ENCODE peak calls at places on chromosomes 13 and 19, in eight cellular contexts. One of them, this sample, is unnamed. For H3K4me1, the result is how much of the 10 kb centered on the place peaks cover.

GRCh38 chr19:5738423-5738822 is 18.0 kb downstream of the CATSPERD start:
- DNase-seq in esophagus muscularis mucosa: no peak
- DNase-seq in spleen: no peak
- DNase-seq in breast epithelium: no peak
- DNase-seq in SK-N-SH: no peak
- DNase-seq in endothelial cell of umbilical vein: no peak
- DNase-seq in upper lobe of left lung: no peak
- DNase-seq in HepG2: no peak
- DNase-seq in this sample: no peak

GRCh38 chr19:57262044-57262443 is 18.2 kb upstream of the ZNF460 start:
- DNase-seq in esophagus muscularis mucosa: no peak
- DNase-seq in spleen: no peak
- DNase-seq in breast epithelium: no peak
- DNase-seq in SK-N-SH: no peak
- DNase-seq in endothelial cell of umbilical vein: no peak
- DNase-seq in upper lobe of left lung: no peak
- DNase-seq in HepG2: no peak
- DNase-seq in this sample: no peak

GRCh38 chr13:59914556-59914955 is 249.2 kb downstream of the DIAPH3 start:
- DNase-seq in esophagus muscularis mucosa: no peak
- DNase-seq in spleen: no peak
- DNase-seq in breast epithelium: no peak
- DNase-seq in SK-N-SH: no peak
- DNase-seq in endothelial cell of umbilical vein: no peak
- DNase-seq in upper lobe of left lung: no peak
- DNase-seq in HepG2: no peak
- DNase-seq in this sample: no peak

GRCh38 chr13:28489536-28489935 is 5.4 kb downstream of the FLT1 start:
- DNase-seq in esophagus muscularis mucosa: peak
- DNase-seq in spleen: no peak
- DNase-seq in breast epithelium: no peak
- DNase-seq in SK-N-SH: no peak
- DNase-seq in endothelial cell of umbilical vein: peak
- DNase-seq in upper lobe of left lung: no peak
- DNase-seq in HepG2: no peak
- DNase-seq in this sample: no peak

GRCh38 chr13:60019119-60019993 is 144.4 kb downstream of the DIAPH3 start:
- DNase-seq in esophagus muscularis mucosa: no peak
- DNase-seq in spleen: no peak
- DNase-seq in breast epithelium: no peak
- DNase-seq in SK-N-SH: no peak
- DNase-seq in endothelial cell of umbilical vein: no peak
- DNase-seq in upper lobe of left lung: no peak
- DNase-seq in HepG2: peak
- DNase-seq in this sample: no peak

GRCh38 chr19:56751078-56751489 is 79.5 kb upstream of the ZNF835 start:
- DNase-seq in esophagus muscularis mucosa: peak
- DNase-seq in spleen: no peak
- DNase-seq in breast epithelium: no peak
- DNase-seq in SK-N-SH: peak
- DNase-seq in endothelial cell of umbilical vein: no peak
- DNase-seq in upper lobe of left lung: no peak
- DNase-seq in HepG2: peak
- DNase-seq in this sample: no peak

GRCh38 chr19:23409392-23410048 is 14.2 kb upstream of the ZNF91 start:
- DNase-seq in esophagus muscularis mucosa: no peak
- DNase-seq in spleen: no peak
- DNase-seq in breast epithelium: no peak
- DNase-seq in SK-N-SH: peak
- DNase-seq in endothelial cell of umbilical vein: no peak
- DNase-seq in upper lobe of left lung: peak
- DNase-seq in HepG2: no peak
- DNase-seq in this sample: no peak

GRCh38 chr13:111969551-111970135 is 97.3 kb upstream of the SOX1 start:
- DNase-seq in esophagus muscularis mucosa: no peak
- DNase-seq in spleen: no peak
- DNase-seq in breast epithelium: no peak
- DNase-seq in SK-N-SH: no peak
- DNase-seq in endothelial cell of umbilical vein: no peak
- DNase-seq in upper lobe of left lung: no peak
- DNase-seq in HepG2: no peak
- DNase-seq in this sample: no peak

GRCh38 chr19:53132231-53132991 is at the start of gene ZNF415:
- DNase-seq in esophagus muscularis mucosa: no peak
- DNase-seq in spleen: peak
- DNase-seq in breast epithelium: peak
- DNase-seq in SK-N-SH: peak
- DNase-seq in endothelial cell of umbilical vein: peak
- DNase-seq in upper lobe of left lung: peak
- DNase-seq in HepG2: no peak
- DNase-seq in this sample: peak

GRCh38 chr13:72043361-72043760 is 176.4 kb upstream of the DACH1 start:
- DNase-seq in esophagus muscularis mucosa: no peak
- DNase-seq in spleen: no peak
- DNase-seq in breast epithelium: no peak
- DNase-seq in SK-N-SH: no peak
- DNase-seq in endothelial cell of umbilical vein: no peak
- DNase-seq in upper lobe of left lung: no peak
- DNase-seq in HepG2: no peak
- DNase-seq in this sample: no peak

GRCh38 chr13:40776681-40777165 is 5.7 kb upstream of the MRPS31 start:
- DNase-seq in esophagus muscularis mucosa: no peak
- DNase-seq in spleen: peak
- DNase-seq in breast epithelium: no peak
- DNase-seq in SK-N-SH: no peak
- DNase-seq in endothelial cell of umbilical vein: peak
- DNase-seq in upper lobe of left lung: no peak
- DNase-seq in HepG2: no peak
- DNase-seq in this sample: no peak

GRCh38 chr19:2338055-2338615 is 9.7 kb downstream of the SPPL2B start:
- DNase-seq in esophagus muscularis mucosa: no peak
- DNase-seq in spleen: no peak
- DNase-seq in breast epithelium: no peak
- DNase-seq in SK-N-SH: no peak
- DNase-seq in endothelial cell of umbilical vein: no peak
- DNase-seq in upper lobe of left lung: peak
- DNase-seq in HepG2: no peak
- DNase-seq in this sample: no peak

GRCh38 chr19:50977626-50978025 is 6.1 kb downstream of the KLK7 start:
- DNase-seq in esophagus muscularis mucosa: no peak
- DNase-seq in spleen: no peak
- DNase-seq in breast epithelium: no peak
- DNase-seq in SK-N-SH: no peak
- DNase-seq in endothelial cell of umbilical vein: no peak
- DNase-seq in upper lobe of left lung: no peak
- DNase-seq in HepG2: peak
- DNase-seq in this sample: no peak

GRCh38 chr19:40802300-40803169 is 3.5 kb downstream of the EGLN2 start:
- DNase-seq in esophagus muscularis mucosa: no peak
- DNase-seq in spleen: peak
- DNase-seq in breast epithelium: no peak
- DNase-seq in SK-N-SH: peak
- DNase-seq in endothelial cell of umbilical vein: no peak
- DNase-seq in upper lobe of left lung: peak
- DNase-seq in HepG2: no peak
- DNase-seq in this sample: peak

GRCh38 chr19:3375221-3376088 is 9.1 kb downstream of the NFIC start:
- DNase-seq in esophagus muscularis mucosa: peak
- DNase-seq in spleen: peak
- DNase-seq in breast epithelium: peak
- DNase-seq in SK-N-SH: peak
- DNase-seq in endothelial cell of umbilical vein: peak
- DNase-seq in upper lobe of left lung: peak
- DNase-seq in HepG2: no peak
- DNase-seq in this sample: peak

GRCh38 chr19:3381701-3382372 is 15.5 kb downstream of the NFIC start:
- DNase-seq in esophagus muscularis mucosa: no peak
- DNase-seq in spleen: no peak
- DNase-seq in breast epithelium: no peak
- DNase-seq in SK-N-SH: no peak
- DNase-seq in endothelial cell of umbilical vein: no peak
- DNase-seq in upper lobe of left lung: peak
- DNase-seq in HepG2: no peak
- DNase-seq in this sample: no peak

GRCh38 chr19:3374369-3375112 is 8.2 kb downstream of the NFIC start:
- DNase-seq in esophagus muscularis mucosa: no peak
- DNase-seq in spleen: no peak
- DNase-seq in breast epithelium: no peak
- DNase-seq in SK-N-SH: peak
- DNase-seq in endothelial cell of umbilical vein: no peak
- DNase-seq in upper lobe of left lung: peak
- DNase-seq in HepG2: no peak
- DNase-seq in this sample: peak

GRCh38 chr19:3380829-3381228 is 14.4 kb downstream of the NFIC start:
- DNase-seq in esophagus muscularis mucosa: no peak
- DNase-seq in spleen: no peak
- DNase-seq in breast epithelium: no peak
- DNase-seq in SK-N-SH: no peak
- DNase-seq in endothelial cell of umbilical vein: no peak
- DNase-seq in upper lobe of left lung: no peak
- DNase-seq in HepG2: no peak
- DNase-seq in this sample: no peak

GRCh38 chr19:3378352-3379146 is 12.2 kb downstream of the NFIC start:
- DNase-seq in esophagus muscularis mucosa: no peak
- DNase-seq in spleen: no peak
- DNase-seq in breast epithelium: no peak
- DNase-seq in SK-N-SH: peak
- DNase-seq in endothelial cell of umbilical vein: no peak
- DNase-seq in upper lobe of left lung: no peak
- DNase-seq in HepG2: no peak
- DNase-seq in this sample: no peak
- TF ChIP-seq CTCF in esophagus muscularis mucosa: no peak
- TF ChIP-seq CTCF in spleen: no peak
- TF ChIP-seq CTCF in breast epithelium: no peak
- TF ChIP-seq CTCF in SK-N-SH: no peak
- TF ChIP-seq CTCF in endothelial cell of umbilical vein: no peak
- TF ChIP-seq CTCF in upper lobe of left lung: no peak
- TF ChIP-seq CTCF in HepG2: no peak
- TF ChIP-seq CTCF in this sample: no peak

GRCh38 chr19:18304194-18304495 is 18.7 kb downstream of the LSM4 start:
- DNase-seq in esophagus muscularis mucosa: no peak
- DNase-seq in spleen: peak
- DNase-seq in breast epithelium: no peak
- DNase-seq in SK-N-SH: no peak
- DNase-seq in endothelial cell of umbilical vein: no peak
- DNase-seq in upper lobe of left lung: no peak
- DNase-seq in HepG2: no peak
- DNase-seq in this sample: no peak

GRCh38 chr19:18306903-18307681 is 15.8 kb downstream of the LSM4 start:
- DNase-seq in esophagus muscularis mucosa: no peak
- DNase-seq in spleen: peak
- DNase-seq in breast epithelium: no peak
- DNase-seq in SK-N-SH: peak
- DNase-seq in endothelial cell of umbilical vein: no peak
- DNase-seq in upper lobe of left lung: peak
- DNase-seq in HepG2: no peak
- DNase-seq in this sample: no peak

GRCh38 chr19:18301718-18302111 is 20.3 kb upstream of the JUND start:
- DNase-seq in esophagus muscularis mucosa: no peak
- DNase-seq in spleen: no peak
- DNase-seq in breast epithelium: no peak
- DNase-seq in SK-N-SH: no peak
- DNase-seq in endothelial cell of umbilical vein: no peak
- DNase-seq in upper lobe of left lung: no peak
- DNase-seq in HepG2: no peak
- DNase-seq in this sample: no peak

GRCh38 chr19:18306209-18306902 is 16.5 kb downstream of the LSM4 start:
- DNase-seq in esophagus muscularis mucosa: no peak
- DNase-seq in spleen: no peak
- DNase-seq in breast epithelium: no peak
- DNase-seq in SK-N-SH: peak
- DNase-seq in endothelial cell of umbilical vein: no peak
- DNase-seq in upper lobe of left lung: no peak
- DNase-seq in HepG2: no peak
- DNase-seq in this sample: no peak

GRCh38 chr19:18304496-18305312 is 18.2 kb downstream of the LSM4 start:
- DNase-seq in esophagus muscularis mucosa: peak
- DNase-seq in spleen: peak
- DNase-seq in breast epithelium: peak
- DNase-seq in SK-N-SH: peak
- DNase-seq in endothelial cell of umbilical vein: peak
- DNase-seq in upper lobe of left lung: peak
- DNase-seq in HepG2: peak
- DNase-seq in this sample: peak
- TF ChIP-seq POLR2AphosphoS5 in esophagus muscularis mucosa: peak
- TF ChIP-seq POLR2AphosphoS5 in spleen: peak
- TF ChIP-seq POLR2AphosphoS5 in breast epithelium: peak
- TF ChIP-seq POLR2AphosphoS5 in SK-N-SH: peak
- TF ChIP-seq POLR2AphosphoS5 in endothelial cell of umbilical vein: peak
- TF ChIP-seq POLR2AphosphoS5 in upper lobe of left lung: peak
- TF ChIP-seq POLR2AphosphoS5 in HepG2: peak
- TF ChIP-seq POLR2AphosphoS5 in this sample: peak

DNA sequence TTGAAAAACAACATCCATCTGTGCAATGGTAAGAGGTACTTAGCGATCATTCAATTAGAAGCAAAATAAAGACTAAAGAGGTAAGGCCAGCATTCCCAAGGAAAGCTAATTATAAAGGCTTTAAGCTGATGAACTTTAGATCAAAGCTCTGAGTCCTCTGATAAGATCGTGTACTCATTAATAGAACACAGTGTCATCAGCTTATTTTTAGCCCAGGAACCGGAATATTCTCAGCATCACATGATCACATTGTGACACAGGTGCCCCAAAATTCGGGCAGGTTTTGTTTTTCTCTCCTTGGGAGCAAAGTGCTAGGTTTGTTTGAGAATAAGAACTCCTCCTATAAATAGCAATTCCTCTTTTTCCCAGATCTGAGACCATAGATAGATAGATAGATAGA is 242.9 kb downstream of the COL4A1 start:
- DNase-seq in esophagus muscularis mucosa: no peak
- DNase-seq in spleen: no peak
- DNase-seq in breast epithelium: no peak
- DNase-seq in SK-N-SH: no peak
- DNase-seq in endothelial cell of umbilical vein: no peak
- DNase-seq in upper lobe of left lung: no peak
- DNase-seq in HepG2: no peak
- DNase-seq in this sample: no peak
- H3K4me1 ChIP-seq in esophagus muscularis mucosa: under half
- H3K4me1 ChIP-seq in spleen: under half
- H3K4me1 ChIP-seq in breast epithelium: under half
- H3K4me1 ChIP-seq in SK-N-SH: under half
- H3K4me1 ChIP-seq in endothelial cell of umbilical vein: under half
- H3K4me1 ChIP-seq in upper lobe of left lung: under half
- H3K4me1 ChIP-seq in HepG2: under half
- H3K4me1 ChIP-seq in this sample: under half

DNA sequence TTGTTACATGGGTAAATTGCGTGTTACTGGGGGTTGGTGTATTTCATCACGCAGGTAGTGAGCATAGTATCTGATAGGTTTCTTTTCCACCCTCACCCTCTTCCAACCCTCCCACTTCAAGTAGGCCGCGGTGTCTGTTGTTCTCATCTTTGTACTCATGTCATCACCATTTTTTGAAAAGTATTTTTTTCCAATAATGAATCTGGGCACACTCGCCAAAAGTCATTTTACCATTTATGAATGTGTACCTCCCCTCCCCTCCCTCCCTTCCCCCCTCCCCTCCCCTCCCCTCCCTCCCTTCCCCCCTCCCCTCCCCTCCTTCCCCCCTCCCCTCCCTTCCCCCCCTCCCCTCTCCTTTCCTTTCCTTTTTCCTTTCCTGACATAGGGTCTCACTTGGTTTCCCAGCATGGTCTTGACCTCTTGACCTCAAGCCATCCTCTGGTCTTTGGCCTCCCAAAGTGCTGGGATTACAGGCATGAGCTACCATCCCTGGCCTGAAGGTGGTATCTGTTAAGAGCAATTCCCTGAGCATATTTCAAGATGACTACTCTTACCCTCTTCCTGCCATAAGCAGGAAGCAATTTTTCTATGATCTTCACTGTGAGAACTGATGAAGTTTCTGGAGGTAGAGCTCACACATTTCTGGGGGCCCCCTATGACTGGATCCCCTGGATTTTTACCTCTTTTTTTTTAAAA is 15.7 kb downstream of the ZNF627 start:
- DNase-seq in esophagus muscularis mucosa: no peak
- DNase-seq in spleen: no peak
- DNase-seq in breast epithelium: no peak
- DNase-seq in SK-N-SH: no peak
- DNase-seq in endothelial cell of umbilical vein: no peak
- DNase-seq in upper lobe of left lung: no peak
- DNase-seq in HepG2: peak
- DNase-seq in this sample: no peak
- TF ChIP-seq CTCF in esophagus muscularis mucosa: no peak
- TF ChIP-seq CTCF in spleen: no peak
- TF ChIP-seq CTCF in breast epithelium: no peak
- TF ChIP-seq CTCF in SK-N-SH: no peak
- TF ChIP-seq CTCF in endothelial cell of umbilical vein: no peak
- TF ChIP-seq CTCF in upper lobe of left lung: no peak
- TF ChIP-seq CTCF in HepG2: peak
- TF ChIP-seq CTCF in this sample: no peak